ENCODE peak calls at places on chromosomes 6 and 20, in ten cellular contexts. G, F, T, N, V, Z, W, J, U and I are unnamed samples.

GRCh38 chr6:149285626-149286025 is 31.9 kb upstream of the TAB2 start:
- DNase-seq in G (no peak), F (no peak), T (no peak), N (no peak), V (no peak), Z (no peak), W (no peak), J (no peak), U (no peak), I (no peak)

GRCh38 chr20:38877483-38877882 is 48.7 kb upstream of the FAM83D start:
- DNase-seq in G (peak; percentile 50), F (no peak), T (no peak), N (no peak), V (no peak), Z (no peak), W (no peak), J (no peak), U (no peak), I (no peak)

GRCh38 chr6:85470023-85470410 is 20.1 kb downstream of the NT5E start:
- DNase-seq in G (no peak), F (no peak), T (no peak), N (no peak), V (no peak), Z (no peak), W (peak; percentile 43), J (no peak), U (no peak), I (no peak)

GRCh38 chr6:32188381-32189081 is 1.5 kb downstream of the PBX2 start:
- DNase-seq in G (no peak), F (peak; percentile 49), T (no peak), N (peak; percentile 27), V (no peak), Z (no peak), W (peak; percentile 14), J (no peak), U (no peak), I (no peak)

GRCh38 chr6:35165630-35166071 is 24.5 kb upstream of the TCP11 start:
- DNase-seq in G (no peak), F (no peak), T (no peak), N (no peak), V (no peak), Z (no peak), W (no peak), J (no peak), U (no peak), I (no peak)

GRCh38 chr20:3183896-3184295 is 10.5 kb upstream of the LZTS3 start:
- DNase-seq in G (no peak), F (no peak), T (no peak), N (no peak), V (no peak), Z (no peak), W (no peak), J (no peak), U (no peak), I (no peak)

GRCh38 chr6:53361549-53362031 is 12.8 kb upstream of the ELOVL5 start:
- DNase-seq in G (peak; percentile 67), F (peak; percentile 14), T (peak; percentile 62), N (peak; percentile 71), V (no peak), Z (no peak), W (peak; percentile 26), J (peak; percentile 87), U (no peak), I (no peak)

GRCh38 chr6:145963216-145964068 is 716 bp downstream of the SHPRH start:
- DNase-seq in G (peak; percentile 67), F (peak; percentile 92), T (peak; percentile 68), N (peak; percentile 43), V (peak; percentile 73), Z (no peak), W (peak; percentile 56), J (peak; percentile 55), U (no peak), I (peak; percentile 66)

GRCh38 chr6:119978274-119978889 is 628.8 kb upstream of the MAN1A1 start:
- DNase-seq in G (peak; percentile 11), F (no peak), T (no peak), N (peak; percentile 21), V (peak; percentile 27), Z (no peak), W (peak; percentile 12), J (no peak), U (no peak), I (no peak)

GRCh38 chr6:44667668-44668390 is 280.3 kb downstream of the CDC5L start:
- DNase-seq in G (peak; percentile 63), F (no peak), T (no peak), N (peak; percentile 37), V (no peak), Z (no peak), W (no peak), J (no peak), U (no peak), I (peak; percentile 58)

GRCh38 chr20:37741055-37741454 is 47.2 kb downstream of the CTNNBL1 start:
- DNase-seq in G (no peak), F (no peak), T (no peak), N (peak; percentile 43), V (no peak), Z (no peak), W (peak; percentile 19), J (no peak), U (no peak), I (no peak)

GRCh38 chr6:117840541-117840983 is 66.5 kb upstream of the SLC35F1 start:
- DNase-seq in G (no peak), F (peak; percentile 6), T (no peak), N (peak; percentile 84), V (peak; percentile 10), Z (no peak), W (peak; percentile 60), J (no peak), U (no peak), I (peak; percentile 45)

GRCh38 chr6:111721677-111722219 is 116.1 kb upstream of the TRAF3IP2 start:
- DNase-seq in G (peak; percentile 69), F (no peak), T (no peak), N (peak; percentile 45), V (peak; percentile 37), Z (no peak), W (peak; percentile 50), J (no peak), U (no peak), I (peak; percentile 60)

GRCh38 chr20:10467985-10468845 is 33.1 kb downstream of the SLX4IP start:
- DNase-seq in G (no peak), F (no peak), T (no peak), N (no peak), V (peak; percentile 23), Z (no peak), W (peak; percentile 31), J (no peak), U (no peak), I (no peak)

GRCh38 chr6:170449231-170449630 is 103.9 kb downstream of the PSMB1 start:
- DNase-seq in G (no peak), F (no peak), T (no peak), N (peak; percentile 11), V (no peak), Z (no peak), W (no peak), J (no peak), U (no peak), I (no peak)

GRCh38 chr6:39209360-39209811 is 19.9 kb downstream of the KCNK5 start:
- DNase-seq in G (no peak), F (no peak), T (no peak), N (no peak), V (no peak), Z (no peak), W (no peak), J (no peak), U (no peak), I (no peak)

GRCh38 chr20:61590236-61590635 is 338.2 kb downstream of the CDH4 start:
- DNase-seq in G (no peak), F (no peak), T (no peak), N (no peak), V (no peak), Z (no peak), W (no peak), J (no peak), U (no peak), I (no peak)

GRCh38 chr20:5973172-5973571 is 22.7 kb downstream of the MCM8 start:
- DNase-seq in G (no peak), F (no peak), T (no peak), N (peak; percentile 88), V (peak; percentile 19), Z (no peak), W (peak; percentile 27), J (no peak), U (no peak), I (no peak)

GRCh38 chr20:64057628-64058498 is 5.1 kb upstream of the TCEA2 start:
- DNase-seq in G (peak; percentile 93), F (peak; percentile 76), T (peak; percentile 87), N (peak; percentile 43), V (peak; percentile 89), Z (peak; percentile 69), W (peak; percentile 40), J (peak; percentile 75), U (peak; percentile 59), I (peak; percentile 86)

GRCh38 chr6:130967502-130968469 is 95.3 kb downstream of the EPB41L2 start:
- DNase-seq in G (no peak), F (peak; percentile 87), T (no peak), N (peak; percentile 22), V (no peak), Z (no peak), W (peak; percentile 49), J (no peak), U (no peak), I (no peak)

GRCh38 chr20:45377191-45377775 is 842 bp downstream of the TP53TG5 start:
- DNase-seq in G (no peak), F (no peak), T (no peak), N (no peak), V (no peak), Z (no peak), W (no peak), J (peak; percentile 65), U (no peak), I (no peak)

GRCh38 chr20:14617123-14617522 is 279.7 kb upstream of the FLRT3 start:
- DNase-seq in G (no peak), F (no peak), T (no peak), N (peak; percentile 80), V (no peak), Z (no peak), W (no peak), J (no peak), U (no peak), I (no peak)

GRCh38 chr20:23622839-23623343 is 14.9 kb downstream of the CST3 start:
- DNase-seq in G (no peak), F (no peak), T (peak; percentile 83), N (peak; percentile 99), V (peak; percentile 94), Z (no peak), W (peak; percentile 89), J (peak; percentile 74), U (no peak), I (no peak)

GRCh38 chr20:48904566-48905321 is 16.8 kb upstream of the ARFGEF2 start:
- DNase-seq in G (peak; percentile 84), F (peak; percentile 81), T (no peak), N (peak; percentile 67), V (peak; percentile 78), Z (peak; percentile 49), W (peak; percentile 67), J (no peak), U (peak; percentile 22), I (peak; percentile 70)

GRCh38 chr6:44226368-44227137 is 3.2 kb downstream of the SLC29A1 start:
- DNase-seq in G (no peak), F (peak; percentile 46), T (peak; percentile 75), N (no peak), V (no peak), Z (no peak), W (no peak), J (no peak), U (no peak), I (no peak)

GRCh38 chr20:63009044-63009961 is 2.5 kb upstream of the BHLHE23 start:
- DNase-seq in G (peak; percentile 90), F (peak; percentile 91), T (peak; percentile 84), N (peak; percentile 25), V (peak; percentile 94), Z (peak; percentile 69), W (peak; percentile 33), J (peak; percentile 69), U (peak; percentile 62), I (peak; percentile 90)

GRCh38 chr20:40960521-40960956 is 68.1 kb upstream of the TOP1 start:
- DNase-seq in G (no peak), F (no peak), T (no peak), N (no peak), V (peak; percentile 69), Z (no peak), W (no peak), J (no peak), U (no peak), I (no peak)

GRCh38 chr6:37324131-37325033 is 29.4 kb upstream of the RNF8 start:
- DNase-seq in G (peak; percentile 62), F (no peak), T (no peak), N (peak; percentile 16), V (peak; percentile 61), Z (no peak), W (peak; percentile 39), J (no peak), U (no peak), I (no peak)